ENCODE peak calls at places on chromosomes 12 and 14, in eight cellular contexts. B is Panc1; W is stomach; I is adrenal gland; N is left ventricle myocardium inferior; Q is effector memory CD4-positive, alpha-beta T cell; J is CD8-positive, alpha-beta T cell; O is tibial artery. E is an unnamed sample.
A peak's percentile ranks its signal among the peaks of the same experiment; 100 is the strongest.

GRCh38 chr14:33834101-33834955 is 116.5 kb downstream of the EGLN3 start:
- DNase-seq in B (no peak), W (peak; percentile 43), I (no peak), N (no peak), Q (no peak), J (no peak), O (no peak), E (no peak)

GRCh38 chr14:24095196-24096068 is 1.3 kb downstream of the PCK2 start:
- DNase-seq in B (no peak), W (no peak), I (peak; percentile 72), N (peak; percentile 43), Q (no peak), J (no peak), O (peak; percentile 71), E (peak; percentile 18)

GRCh38 chr12:117152793-117153775 is 37.2 kb downstream of the FBXO21 start:
- DNase-seq in B (no peak), W (no peak), I (peak; percentile 51), N (no peak), Q (no peak), J (no peak), O (no peak), E (peak; percentile 20)

GRCh38 chr12:14260011-14260993 is 105.2 kb upstream of the ATF7IP start:
- DNase-seq in B (no peak), W (peak; percentile 89), I (peak; percentile 93), N (peak; percentile 91), Q (no peak), J (no peak), O (peak; percentile 90), E (no peak)

GRCh38 chr14:75084513-75084912 is 15.1 kb downstream of the ZC2HC1C start:
- DNase-seq in B (no peak), W (no peak), I (no peak), N (no peak), Q (no peak), J (no peak), O (no peak), E (no peak)

GRCh38 chr14:103391048-103391447 is 5.8 kb downstream of the MARK3 start:
- DNase-seq in B (no peak), W (no peak), I (no peak), N (no peak), Q (peak; percentile 24), J (peak; percentile 53), O (no peak), E (peak; percentile 51)

GRCh38 chr14:72788972-72789728 is 104.8 kb downstream of the DPF3 start:
- DNase-seq in B (no peak), W (no peak), I (peak; percentile 73), N (no peak), Q (no peak), J (no peak), O (no peak), E (no peak)

GRCh38 chr12:13094349-13094748 is 9.1 kb downstream of the GSG1 start:
- DNase-seq in B (no peak), W (no peak), I (no peak), N (no peak), Q (no peak), J (no peak), O (no peak), E (no peak)

GRCh38 chr14:73258076-73258475 is 20.8 kb downstream of the PAPLN start:
- DNase-seq in B (no peak), W (no peak), I (no peak), N (no peak), Q (no peak), J (no peak), O (no peak), E (no peak)

GRCh38 chr14:24297190-24297964 is 2.2 kb downstream of the DHRS1 start:
- DNase-seq in B (no peak), W (no peak), I (no peak), N (no peak), Q (no peak), J (no peak), O (no peak), E (no peak)

GRCh38 chr14:24232645-24233537 is at the start of gene GMPR2:
- DNase-seq in B (no peak), W (no peak), I (no peak), N (no peak), Q (no peak), J (no peak), O (peak; percentile 82), E (no peak)

GRCh38 chr12:6554990-6555691 is 701 bp downstream of the IFFO1 start:
- DNase-seq in B (no peak), W (no peak), I (no peak), N (no peak), Q (no peak), J (no peak), O (no peak), E (no peak)

GRCh38 chr12:87667378-87667777 is 361.8 kb downstream of the C12orf50 start:
- DNase-seq in B (no peak), W (no peak), I (no peak), N (no peak), Q (no peak), J (no peak), O (no peak), E (no peak)

GRCh38 chr12:7989827-7990491 is 42.6 kb upstream of the FOXJ2 start:
- DNase-seq in B (no peak), W (peak; percentile 29), I (peak; percentile 58), N (peak; percentile 32), Q (peak; percentile 34), J (peak; percentile 62), O (peak; percentile 63), E (peak; percentile 34)

GRCh38 chr12:13071305-13072280 is 27.4 kb downstream of the FAM234B start:
- DNase-seq in B (no peak), W (no peak), I (no peak), N (no peak), Q (no peak), J (no peak), O (no peak), E (no peak)

GRCh38 chr12:29242921-29243431 is 93.9 kb downstream of the FAR2 start:
- DNase-seq in B (no peak), W (no peak), I (no peak), N (no peak), Q (no peak), J (no peak), O (no peak), E (no peak)

DNA sequence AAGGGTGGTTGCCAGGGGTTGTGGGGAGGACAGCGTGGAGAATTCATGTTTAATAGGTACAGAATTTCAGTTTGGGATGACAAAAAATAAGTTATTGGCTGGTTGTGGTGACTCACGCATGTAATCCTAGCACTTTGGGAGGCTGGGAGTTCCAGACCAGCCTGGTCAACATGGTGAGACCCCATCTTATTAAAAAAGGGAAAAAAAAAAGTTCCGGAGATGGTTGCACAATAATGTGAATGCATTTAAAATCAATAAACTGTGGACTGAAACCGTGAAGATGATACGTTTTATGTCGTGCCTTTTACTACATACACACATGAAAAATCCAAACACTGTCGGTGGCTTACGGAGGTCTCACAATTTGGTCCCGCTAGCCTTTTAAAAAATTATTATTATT is 20.5 kb downstream of the GALNT6 start:
- DNase-seq in B (no peak), W (no peak), I (no peak), N (no peak), Q (no peak), J (no peak), O (no peak), E (no peak)
- H3K4me1 ChIP-seq in B (peaks cover 10% of the 10 kb centered on the region), W (peaks cover 30% of the 10 kb centered on the region), I (peaks cover 9% of the 10 kb centered on the region), N (peaks cover 15% of the 10 kb centered on the region), Q (peaks cover 21% of the 10 kb centered on the region), J (peaks cover 36% of the 10 kb centered on the region), O (peaks cover 13% of the 10 kb centered on the region), E (peaks cover 32% of the 10 kb centered on the region)

GRCh38 chr12:113506867-113507266 is 35.2 kb upstream of the LHX5 start:
- DNase-seq in B (no peak), W (no peak), I (no peak), N (no peak), Q (no peak), J (no peak), O (no peak), E (no peak)

GRCh38 chr12:113514602-113515001 is 42.9 kb upstream of the LHX5 start:
- DNase-seq in B (no peak), W (no peak), I (no peak), N (no peak), Q (no peak), J (no peak), O (no peak), E (no peak)

GRCh38 chr12:113515082-113515856 is 43.6 kb upstream of the LHX5 start:
- DNase-seq in B (no peak), W (no peak), I (no peak), N (no peak), Q (no peak), J (no peak), O (no peak), E (no peak)

GRCh38 chr12:113512568-113512967 is 40.9 kb upstream of the LHX5 start:
- DNase-seq in B (no peak), W (no peak), I (no peak), N (no peak), Q (no peak), J (no peak), O (no peak), E (no peak)
- H3K27me3 ChIP-seq in B (peaks cover 21% of the 10 kb centered on the region), W (peaks cover 4% of the 10 kb centered on the region), I (peaks cover 34% of the 10 kb centered on the region), N (peaks cover 100% of the 10 kb centered on the region), Q (peaks cover 2% of the 10 kb centered on the region), J (peaks cover 5% of the 10 kb centered on the region), O (peaks cover 78% of the 10 kb centered on the region), E (peaks cover 5% of the 10 kb centered on the region)

GRCh38 chr12:124075836-124076235 is 102.8 kb downstream of the ZNF664 start:
- DNase-seq in B (no peak), W (no peak), I (no peak), N (no peak), Q (no peak), J (no peak), O (no peak), E (no peak)
- H3K27ac ChIP-seq in B (no peak overlapping the region), W (no peak overlapping the region), I (no peak overlapping the region), N (no peak overlapping the region), Q (no peak overlapping the region), J (no peak overlapping the region), O (no peak overlapping the region), E (no peak overlapping the region)

GRCh38 chr12:77062396-77062795 is 3.0 kb downstream of the E2F7 start:
- DNase-seq in B (no peak), W (no peak), I (no peak), N (no peak), Q (no peak), J (no peak), O (no peak), E (no peak)

GRCh38 chr12:77064891-77065360 is 443 bp downstream of the E2F7 start:
- DNase-seq in B (no peak), W (no peak), I (no peak), N (no peak), Q (no peak), J (no peak), O (peak; percentile 21), E (no peak)

GRCh38 chr12:77065361-77066204 is at the start of gene E2F7:
- DNase-seq in B (peak; percentile 57), W (peak; percentile 87), I (peak; percentile 85), N (peak; percentile 87), Q (peak; percentile 73), J (peak; percentile 73), O (peak; percentile 80), E (peak; percentile 62)

GRCh38 chr12:77060883-77061240 is 4.5 kb downstream of the E2F7 start:
- DNase-seq in B (no peak), W (no peak), I (no peak), N (no peak), Q (no peak), J (no peak), O (no peak), E (no peak)

GRCh38 chr12:77062846-77063461 is 2.4 kb downstream of the E2F7 start:
- DNase-seq in B (peak; percentile 64), W (peak; percentile 54), I (no peak), N (no peak), Q (no peak), J (no peak), O (no peak), E (no peak)
- H3K4me1 ChIP-seq in B (peaks cover 20% of the 10 kb centered on the region), W (peaks cover 28% of the 10 kb centered on the region), I (peaks cover 15% of the 10 kb centered on the region), N (peaks cover 25% of the 10 kb centered on the region), Q (peaks cover 6% of the 10 kb centered on the region), J (peaks cover 5% of the 10 kb centered on the region), O (peaks cover 13% of the 10 kb centered on the region), E (no peaks in the 10 kb centered on the region)